ENCODE peak calls at places on chromosomes 4 and X, in ten cellular contexts. U, F, I, J, P, Q, E, H, N and B are unnamed samples.
A peak's percentile ranks its signal among the peaks of the same experiment; 100 is the strongest.

GRCh38 chr4:65968873-65969272 is 298.6 kb upstream of the EPHA5 start:
- DNase-seq in U (no peak), F (no peak), I (no peak), J (no peak), P (no peak), Q (no peak), E (no peak), H (peak; percentile 71), N (no peak), B (no peak)

GRCh38 chrX:118983513-118983912 is 9.1 kb downstream of the LONRF3 start:
- DNase-seq in U (no peak), F (peak; percentile 63), I (no peak), J (no peak), P (no peak), Q (no peak), E (no peak), H (no peak), N (no peak), B (no peak)

GRCh38 chr4:113328514-113328913 is 279.1 kb downstream of the ANK2 start:
- DNase-seq in U (no peak), F (no peak), I (no peak), J (peak; percentile 6), P (peak; percentile 53), Q (no peak), E (peak; percentile 63), H (no peak), N (no peak), B (no peak)

GRCh38 chr4:25667931-25668557 is 12.4 kb downstream of the SLC34A2 start:
- DNase-seq in U (no peak), F (no peak), I (no peak), J (no peak), P (no peak), Q (no peak), E (peak; percentile 29), H (no peak), N (no peak), B (no peak)

GRCh38 chr4:123398803-123399637 is 2.4 kb downstream of the SPRY1 start:
- DNase-seq in U (peak; percentile 73), F (peak; percentile 29), I (peak; percentile 78), J (no peak), P (peak; percentile 49), Q (peak; percentile 31), E (peak; percentile 45), H (peak; percentile 87), N (peak; percentile 77), B (peak; percentile 63)

GRCh38 chrX:11755724-11756123 is 2.3 kb upstream of the MSL3 start:
- DNase-seq in U (no peak), F (no peak), I (no peak), J (no peak), P (no peak), Q (no peak), E (no peak), H (no peak), N (no peak), B (no peak)

GRCh38 chr4:80184791-80185756 is 12.2 kb upstream of the PRDM8 start:
- DNase-seq in U (no peak), F (no peak), I (no peak), J (no peak), P (peak; percentile 25), Q (no peak), E (peak; percentile 43), H (no peak), N (no peak), B (no peak)

GRCh38 chr4:57023104-57023503 is 44.4 kb downstream of the POLR2B start:
- DNase-seq in U (no peak), F (no peak), I (no peak), J (no peak), P (no peak), Q (no peak), E (no peak), H (peak; percentile 76), N (peak; percentile 90), B (no peak)

GRCh38 chr4:35125995-35126712 is 1118.2 kb downstream of the ARAP2 start:
- DNase-seq in U (no peak), F (peak; percentile 7), I (no peak), J (no peak), P (no peak), Q (no peak), E (no peak), H (no peak), N (no peak), B (no peak)

GRCh38 chr4:151711680-151712079 is 49.1 kb downstream of the GATB start:
- DNase-seq in U (no peak), F (no peak), I (no peak), J (no peak), P (no peak), Q (no peak), E (no peak), H (no peak), N (no peak), B (no peak)

GRCh38 chrX:149648932-149649331 is 17.3 kb upstream of the TMEM185A start:
- DNase-seq in U (no peak), F (no peak), I (no peak), J (no peak), P (no peak), Q (no peak), E (peak; percentile 17), H (no peak), N (no peak), B (no peak)

GRCh38 chrX:23525531-23525930 is 141.8 kb upstream of the PRDX4 start:
- DNase-seq in U (no peak), F (no peak), I (no peak), J (no peak), P (no peak), Q (no peak), E (no peak), H (no peak), N (peak; percentile 59), B (no peak)

GRCh38 chr4:176539785-176540175 is 220.0 kb downstream of the SPCS3 start:
- DNase-seq in U (no peak), F (no peak), I (no peak), J (no peak), P (no peak), Q (no peak), E (no peak), H (no peak), N (peak; percentile 54), B (no peak)

GRCh38 chr4:26287748-26288147 is 33.1 kb upstream of the RBPJ start:
- DNase-seq in U (no peak), F (peak; percentile 37), I (no peak), J (peak; percentile 14), P (no peak), Q (no peak), E (no peak), H (no peak), N (no peak), B (no peak)

GRCh38 chrX:100931218-100931924 is 2.7 kb upstream of the XKRX start:
- DNase-seq in U (no peak), F (peak; percentile 73), I (no peak), J (no peak), P (no peak), Q (no peak), E (no peak), H (no peak), N (no peak), B (no peak)

GRCh38 chr4:80192252-80192866 is 4.9 kb upstream of the PRDM8 start:
- DNase-seq in U (no peak), F (no peak), I (no peak), J (no peak), P (no peak), Q (no peak), E (no peak), H (no peak), N (no peak), B (no peak)

GRCh38 chr4:40283968-40284367 is 51.2 kb upstream of the CHRNA9 start:
- DNase-seq in U (no peak), F (peak; percentile 39), I (no peak), J (no peak), P (no peak), Q (peak; percentile 73), E (no peak), H (no peak), N (peak; percentile 41), B (no peak)

GRCh38 chr4:89158884-89159503 is 47.7 kb downstream of the TIGD2 start:
- DNase-seq in U (no peak), F (peak; percentile 14), I (no peak), J (peak; percentile 25), P (peak; percentile 13), Q (no peak), E (no peak), H (peak; percentile 68), N (peak; percentile 35), B (no peak)

GRCh38 chr4:99859618-99860017 is 34.6 kb downstream of the LAMTOR3 start:
- DNase-seq in U (no peak), F (no peak), I (no peak), J (no peak), P (no peak), Q (no peak), E (no peak), H (no peak), N (no peak), B (no peak)

GRCh38 chrX:3820170-3820569 is 106.7 kb upstream of the PRKX start:
- DNase-seq in U (no peak), F (no peak), I (no peak), J (no peak), P (no peak), Q (no peak), E (no peak), H (peak; percentile 41), N (peak; percentile 82), B (no peak)

GRCh38 chr4:98728433-98728832 is 70.0 kb upstream of the TSPAN5 start:
- DNase-seq in U (no peak), F (peak; percentile 23), I (no peak), J (no peak), P (peak; percentile 22), Q (no peak), E (no peak), H (peak; percentile 80), N (peak; percentile 62), B (no peak)

GRCh38 chr4:40563401-40563800 is 66.3 kb downstream of the RBM47 start:
- DNase-seq in U (no peak), F (peak; percentile 42), I (no peak), J (no peak), P (no peak), Q (no peak), E (no peak), H (no peak), N (no peak), B (no peak)

GRCh38 chr4:2343476-2343875 is 75.0 kb downstream of the ZFYVE28 start:
- DNase-seq in U (no peak), F (no peak), I (peak; percentile 57), J (no peak), P (no peak), Q (no peak), E (no peak), H (no peak), N (no peak), B (no peak)

GRCh38 chrX:16678689-16679088 is 28.7 kb downstream of the S100G start:
- DNase-seq in U (no peak), F (no peak), I (no peak), J (no peak), P (no peak), Q (no peak), E (no peak), H (peak; percentile 68), N (no peak), B (no peak)

GRCh38 chr4:83174844-83175414 is 60.4 kb upstream of the PLAC8 start:
- DNase-seq in U (no peak), F (peak; percentile 62), I (no peak), J (peak; percentile 45), P (no peak), Q (no peak), E (no peak), H (no peak), N (no peak), B (no peak)

GRCh38 chrX:30892591-30892990 is 3.5 kb upstream of the TAB3 start:
- DNase-seq in U (no peak), F (no peak), I (no peak), J (no peak), P (no peak), Q (no peak), E (no peak), H (no peak), N (peak; percentile 71), B (no peak)

GRCh38 chr4:118842055-118842454 is 6.1 kb upstream of the SEC24D start:
- DNase-seq in U (no peak), F (no peak), I (no peak), J (no peak), P (no peak), Q (no peak), E (no peak), H (no peak), N (peak; percentile 69), B (no peak)

GRCh38 chr4:112312610-112313239 is 15.6 kb downstream of the ALPK1 start:
- DNase-seq in U (no peak), F (peak; percentile 96), I (no peak), J (peak; percentile 39), P (no peak), Q (no peak), E (no peak), H (no peak), N (no peak), B (no peak)